ENCODE peak calls at places on chromosomes 16 and 17, in nine cellular contexts. One of them, this sample, is unnamed.

GRCh38 chr16:29974291-29975133 is 844 bp downstream of the TAOK2 start:
- DNase-seq in lower lobe of right lung: peak
- DNase-seq in CD8-positive, alpha-beta T cell: no peak
- DNase-seq in LoVo: no peak
- DNase-seq in HFFc6: no peak
- DNase-seq in left ventricle myocardium inferior: no peak
- DNase-seq in body of pancreas: no peak
- DNase-seq in amygdala: no peak
- DNase-seq in GM23248: peak
- DNase-seq in this sample: peak

GRCh38 chr17:31582151-31582907 is 190.9 kb downstream of the RAB11FIP4 start:
- DNase-seq in lower lobe of right lung: peak
- DNase-seq in CD8-positive, alpha-beta T cell: no peak
- DNase-seq in LoVo: no peak
- DNase-seq in HFFc6: no peak
- DNase-seq in left ventricle myocardium inferior: peak
- DNase-seq in body of pancreas: no peak
- DNase-seq in amygdala: no peak
- DNase-seq in GM23248: peak
- DNase-seq in this sample: no peak

GRCh38 chr16:57663917-57664661 is 4.0 kb upstream of the ADGRG3 start:
- DNase-seq in lower lobe of right lung: no peak
- DNase-seq in CD8-positive, alpha-beta T cell: no peak
- DNase-seq in LoVo: no peak
- DNase-seq in HFFc6: no peak
- DNase-seq in left ventricle myocardium inferior: no peak
- DNase-seq in body of pancreas: no peak
- DNase-seq in amygdala: no peak
- DNase-seq in GM23248: no peak
- DNase-seq in this sample: no peak

GRCh38 chr16:80923356-80923755 is 83.3 kb downstream of the CMC2 start:
- DNase-seq in lower lobe of right lung: no peak
- DNase-seq in CD8-positive, alpha-beta T cell: no peak
- DNase-seq in LoVo: no peak
- DNase-seq in HFFc6: no peak
- DNase-seq in left ventricle myocardium inferior: no peak
- DNase-seq in body of pancreas: no peak
- DNase-seq in amygdala: no peak
- DNase-seq in GM23248: no peak
- DNase-seq in this sample: no peak

GRCh38 chr16:17696696-17697095 is 225.9 kb upstream of the XYLT1 start:
- DNase-seq in lower lobe of right lung: no peak
- DNase-seq in CD8-positive, alpha-beta T cell: no peak
- DNase-seq in LoVo: no peak
- DNase-seq in HFFc6: no peak
- DNase-seq in left ventricle myocardium inferior: no peak
- DNase-seq in body of pancreas: no peak
- DNase-seq in amygdala: no peak
- DNase-seq in GM23248: no peak
- DNase-seq in this sample: no peak

GRCh38 chr16:71645450-71645849 is 19.5 kb downstream of the MARVELD3 start:
- DNase-seq in lower lobe of right lung: no peak
- DNase-seq in CD8-positive, alpha-beta T cell: no peak
- DNase-seq in LoVo: peak
- DNase-seq in HFFc6: peak
- DNase-seq in left ventricle myocardium inferior: no peak
- DNase-seq in body of pancreas: no peak
- DNase-seq in amygdala: no peak
- DNase-seq in GM23248: peak
- DNase-seq in this sample: no peak

GRCh38 chr17:81630274-81630673 is 6.6 kb downstream of the NPLOC4 start:
- DNase-seq in lower lobe of right lung: no peak
- DNase-seq in CD8-positive, alpha-beta T cell: no peak
- DNase-seq in LoVo: no peak
- DNase-seq in HFFc6: no peak
- DNase-seq in left ventricle myocardium inferior: no peak
- DNase-seq in body of pancreas: no peak
- DNase-seq in amygdala: no peak
- DNase-seq in GM23248: no peak
- DNase-seq in this sample: no peak

GRCh38 chr16:1416521-1416941 is 2.0 kb upstream of the UNKL start:
- DNase-seq in lower lobe of right lung: no peak
- DNase-seq in CD8-positive, alpha-beta T cell: no peak
- DNase-seq in LoVo: peak
- DNase-seq in HFFc6: no peak
- DNase-seq in left ventricle myocardium inferior: no peak
- DNase-seq in body of pancreas: no peak
- DNase-seq in amygdala: no peak
- DNase-seq in GM23248: no peak
- DNase-seq in this sample: no peak

GRCh38 chr17:74404218-74404617 is 27.7 kb upstream of the GPRC5C start:
- DNase-seq in lower lobe of right lung: no peak
- DNase-seq in CD8-positive, alpha-beta T cell: no peak
- DNase-seq in LoVo: no peak
- DNase-seq in HFFc6: no peak
- DNase-seq in left ventricle myocardium inferior: no peak
- DNase-seq in body of pancreas: no peak
- DNase-seq in amygdala: no peak
- DNase-seq in GM23248: no peak
- DNase-seq in this sample: no peak

GRCh38 chr16:11372924-11373306 is 27.7 kb downstream of the RMI2 start:
- DNase-seq in lower lobe of right lung: no peak
- DNase-seq in CD8-positive, alpha-beta T cell: no peak
- DNase-seq in LoVo: no peak
- DNase-seq in HFFc6: no peak
- DNase-seq in left ventricle myocardium inferior: no peak
- DNase-seq in body of pancreas: no peak
- DNase-seq in amygdala: no peak
- DNase-seq in GM23248: no peak
- DNase-seq in this sample: no peak

GRCh38 chr17:17479209-17479608 is 2.4 kb downstream of the MED9 start:
- DNase-seq in lower lobe of right lung: no peak
- DNase-seq in CD8-positive, alpha-beta T cell: no peak
- DNase-seq in LoVo: no peak
- DNase-seq in HFFc6: no peak
- DNase-seq in left ventricle myocardium inferior: no peak
- DNase-seq in body of pancreas: no peak
- DNase-seq in amygdala: no peak
- DNase-seq in GM23248: no peak
- DNase-seq in this sample: no peak

GRCh38 chr17:81365148-81365600 is 30.1 kb upstream of the BAHCC1 start:
- DNase-seq in lower lobe of right lung: peak
- DNase-seq in CD8-positive, alpha-beta T cell: no peak
- DNase-seq in LoVo: peak
- DNase-seq in HFFc6: peak
- DNase-seq in left ventricle myocardium inferior: no peak
- DNase-seq in body of pancreas: peak
- DNase-seq in amygdala: no peak
- DNase-seq in GM23248: peak
- DNase-seq in this sample: no peak

GRCh38 chr17:2904135-2904534 is 107.9 kb downstream of the RAP1GAP2 start:
- DNase-seq in lower lobe of right lung: peak
- DNase-seq in CD8-positive, alpha-beta T cell: no peak
- DNase-seq in LoVo: no peak
- DNase-seq in HFFc6: peak
- DNase-seq in left ventricle myocardium inferior: peak
- DNase-seq in body of pancreas: peak
- DNase-seq in amygdala: no peak
- DNase-seq in GM23248: peak
- DNase-seq in this sample: no peak

This sample was measured in glomerular endothelial cell.